ENCODE peak calls at places on chromosomes 3 and 15, in five cellular contexts. H, W, E, Q and P are unnamed samples.
A peak's percentile ranks its signal among the peaks of the same experiment; 100 is the strongest.

GRCh38 chr3:39149498-39150169 is 3.8 kb downstream of the CSRNP1 start:
- DNase-seq in Q (no peak), W (no peak), E (no peak), H (no peak), P (no peak)

GRCh38 chr3:164417955-164418354 is 660.3 kb downstream of the SI start:
- DNase-seq in E (no peak), Q (no peak), W (no peak), H (no peak), P (no peak)

GRCh38 chr3:16521580-16521941 is 8.1 kb upstream of the RFTN1 start:
- DNase-seq in W (no peak), Q (no peak), H (no peak), E (no peak), P (no peak)

GRCh38 chr3:119310052-119310451 is 15.9 kb downstream of the ARHGAP31 start:
- DNase-seq in Q (no peak), W (no peak), E (no peak), H (no peak), P (no peak)

GRCh38 chr3:113269661-113270060 is 58.3 kb downstream of the BOC start:
- DNase-seq in H (no peak), Q (no peak), W (no peak), E (peak; percentile 15), P (no peak)

GRCh38 chr15:93159892-93160398 is 70.9 kb upstream of the RGMA start:
- DNase-seq in E (no peak), H (no peak), W (no peak), Q (no peak), P (no peak)

GRCh38 chr15:74937226-74937601 is 659 bp downstream of the COX5A start:
- DNase-seq in Q (no peak), H (no peak), E (no peak), W (no peak), P (no peak)

GRCh38 chr15:47571241-47571640 is 146.1 kb upstream of the SEMA6D start:
- DNase-seq in H (no peak), Q (no peak), E (no peak), W (no peak), P (no peak)

GRCh38 chr3:123688241-123688747 is 103.4 kb upstream of the HACD2 start:
- DNase-seq in E (no peak), W (no peak), H (peak; percentile 68), Q (no peak), P (no peak)

GRCh38 chr3:47433796-47434195 is 41.9 kb downstream of the SCAP start:
- DNase-seq in Q (no peak), E (no peak), W (no peak), H (no peak), P (no peak)

GRCh38 chr15:83692820-83693581 is 39.1 kb downstream of the ADAMTSL3 start:
- DNase-seq in H (no peak), W (no peak), E (no peak), Q (no peak), P (no peak)

GRCh38 chr3:11136116-11136515 is 18.2 kb upstream of the HRH1 start:
- DNase-seq in Q (peak; percentile 20), W (no peak), E (no peak), H (no peak), P (no peak)

GRCh38 chr3:167489571-167489970 is 15.7 kb upstream of the SERPINI2 start:
- DNase-seq in H (no peak), W (no peak), Q (no peak), E (no peak), P (no peak)

GRCh38 chr3:88231207-88231606 is 81.4 kb downstream of the C3orf38 start:
- DNase-seq in H (no peak), W (no peak), E (no peak), Q (no peak), P (no peak)

GRCh38 chr3:102170545-102170944 is 264.3 kb upstream of the ZPLD1 start:
- DNase-seq in H (no peak), Q (no peak), E (no peak), W (no peak), P (no peak)

GRCh38 chr3:55899887-55900286 is 412.8 kb upstream of the WNT5A start:
- DNase-seq in H (peak; percentile 5), Q (no peak), W (peak; percentile 7), E (no peak), P (no peak)

GRCh38 chr3:23928525-23928924 is 11.6 kb downstream of the RPL15 start:
- DNase-seq in Q (no peak), E (no peak), H (no peak), W (no peak), P (no peak)

GRCh38 chr15:76987896-76988860 is 6.7 kb upstream of the PSTPIP1 start:
- DNase-seq in Q (peak; percentile 80), E (no peak), W (peak; percentile 84), H (no peak), P (peak; percentile 44)

GRCh38 chr3:52439426-52440248 is 5.3 kb downstream of the SEMA3G start:
- DNase-seq in E (no peak), H (no peak), W (no peak), Q (no peak), P (no peak)

GRCh38 chr15:78684645-78685044 is 43.6 kb upstream of the CHRNB4 start:
- DNase-seq in Q (peak; percentile 17), W (no peak), H (no peak), E (no peak), P (no peak)

GRCh38 chr3:165754219-165755007 is 82.8 kb downstream of the BCHE start:
- DNase-seq in W (no peak), E (no peak), H (no peak), Q (no peak), P (no peak)

GRCh38 chr3:136366289-136366688 is 116.1 kb downstream of the PCCB start:
- DNase-seq in E (no peak), H (no peak), W (no peak), Q (no peak), P (no peak)

GRCh38 chr3:11716576-11717250 is 73.0 kb upstream of the VGLL4 start:
- DNase-seq in E (no peak), H (no peak), Q (no peak), W (no peak), P (no peak)

GRCh38 chr3:77780621-77781020 is 740.7 kb downstream of the ROBO2 start:
- DNase-seq in W (no peak), Q (no peak), H (no peak), E (no peak), P (no peak)

GRCh38 chr3:152192050-152192449 is 76.7 kb upstream of the MBNL1 start:
- DNase-seq in E (no peak), H (no peak), W (no peak), Q (no peak), P (no peak)

GRCh38 chr3:132253262-132253878 is 63.8 kb upstream of the ACP3 start:
- DNase-seq in E (peak; percentile 42), Q (no peak), W (peak; percentile 51), H (peak; percentile 23), P (no peak)

GRCh38 chr3:196638922-196639516 is 475 bp upstream of the NRROS start:
- DNase-seq in Q (no peak), H (no peak), W (no peak), E (no peak), P (no peak)

GRCh38 chr3:13235897-13236296 is 162.7 kb upstream of the IQSEC1 start:
- DNase-seq in Q (no peak), H (no peak), W (no peak), E (no peak), P (no peak)

GRCh38 chr15:72554471-72555425 is 80.6 kb downstream of the ARIH1 start:
- DNase-seq in Q (no peak), E (no peak), H (no peak), W (no peak), P (no peak)